ENCODE peak calls at places on chromosome 21, in seven cellular contexts. One of them, this sample, is unnamed.

GRCh38 chr21:33647560-33647959 is 5.3 kb downstream of the ITSN1 start:
- DNase-seq in H4: no peak
- DNase-seq in fibroblast of the aortic adventitia: no peak
- DNase-seq in stimulated activated naive B cell treated with anti-CD40 and anti-IgM and Interleukin-4, amounts not matched to agents 10 μg/mL and 1 μg/mL and 100 μg/mL, for 72 hours: no peak
- DNase-seq in skeletal muscle cell: no peak
- DNase-seq in HS-27A: no peak
- DNase-seq in activated naive CD8-positive, alpha-beta T cell treated with anti-CD3 and anti-CD28 coated beads for 36 hours: no peak
- DNase-seq in this sample: no peak

GRCh38 chr21:17780539-17780938 is 38.6 kb downstream of the C21orf91 start:
- DNase-seq in HS-27A: no peak
- DNase-seq in skeletal muscle cell: no peak
- DNase-seq in stimulated activated naive B cell treated with anti-CD40 and anti-IgM and Interleukin-4, amounts not matched to agents 10 μg/mL and 1 μg/mL and 100 μg/mL, for 72 hours: peak
- DNase-seq in fibroblast of the aortic adventitia: no peak
- DNase-seq in H4: no peak
- DNase-seq in activated naive CD8-positive, alpha-beta T cell treated with anti-CD3 and anti-CD28 coated beads for 36 hours: peak
- DNase-seq in this sample: no peak

GRCh38 chr21:33403128-33403785 is at the start of gene IFNGR2:
- DNase-seq in stimulated activated naive B cell treated with anti-CD40 and anti-IgM and Interleukin-4, amounts not matched to agents 10 μg/mL and 1 μg/mL and 100 μg/mL, for 72 hours: peak
- DNase-seq in skeletal muscle cell: no peak
- DNase-seq in HS-27A: no peak
- DNase-seq in activated naive CD8-positive, alpha-beta T cell treated with anti-CD3 and anti-CD28 coated beads for 36 hours: peak
- DNase-seq in fibroblast of the aortic adventitia: no peak
- DNase-seq in H4: no peak
- DNase-seq in this sample: no peak

GRCh38 chr21:25283720-25284119 is 323.6 kb downstream of the MRPL39 start:
- DNase-seq in H4: peak
- DNase-seq in activated naive CD8-positive, alpha-beta T cell treated with anti-CD3 and anti-CD28 coated beads for 36 hours: no peak
- DNase-seq in stimulated activated naive B cell treated with anti-CD40 and anti-IgM and Interleukin-4, amounts not matched to agents 10 μg/mL and 1 μg/mL and 100 μg/mL, for 72 hours: no peak
- DNase-seq in HS-27A: peak
- DNase-seq in fibroblast of the aortic adventitia: peak
- DNase-seq in skeletal muscle cell: no peak
- DNase-seq in this sample: no peak

GRCh38 chr21:37873655-37874054 is 42.6 kb downstream of the KCNJ6 start:
- DNase-seq in skeletal muscle cell: no peak
- DNase-seq in fibroblast of the aortic adventitia: peak
- DNase-seq in activated naive CD8-positive, alpha-beta T cell treated with anti-CD3 and anti-CD28 coated beads for 36 hours: no peak
- DNase-seq in stimulated activated naive B cell treated with anti-CD40 and anti-IgM and Interleukin-4, amounts not matched to agents 10 μg/mL and 1 μg/mL and 100 μg/mL, for 72 hours: no peak
- DNase-seq in H4: no peak
- DNase-seq in HS-27A: no peak
- DNase-seq in this sample: no peak

GRCh38 chr21:44419679-44420078 is 35.6 kb upstream of the LRRC3 start:
- DNase-seq in activated naive CD8-positive, alpha-beta T cell treated with anti-CD3 and anti-CD28 coated beads for 36 hours: no peak
- DNase-seq in skeletal muscle cell: no peak
- DNase-seq in fibroblast of the aortic adventitia: no peak
- DNase-seq in H4: no peak
- DNase-seq in HS-27A: no peak
- DNase-seq in stimulated activated naive B cell treated with anti-CD40 and anti-IgM and Interleukin-4, amounts not matched to agents 10 μg/mL and 1 μg/mL and 100 μg/mL, for 72 hours: no peak
- DNase-seq in this sample: no peak

GRCh38 chr21:26297856-26298255 is 127.3 kb upstream of the APP start:
- DNase-seq in fibroblast of the aortic adventitia: no peak
- DNase-seq in H4: no peak
- DNase-seq in activated naive CD8-positive, alpha-beta T cell treated with anti-CD3 and anti-CD28 coated beads for 36 hours: no peak
- DNase-seq in HS-27A: no peak
- DNase-seq in skeletal muscle cell: no peak
- DNase-seq in stimulated activated naive B cell treated with anti-CD40 and anti-IgM and Interleukin-4, amounts not matched to agents 10 μg/mL and 1 μg/mL and 100 μg/mL, for 72 hours: no peak
- DNase-seq in this sample: no peak

GRCh38 chr21:28309596-28309995 is 683.1 kb downstream of the LTN1 start:
- DNase-seq in fibroblast of the aortic adventitia: no peak
- DNase-seq in activated naive CD8-positive, alpha-beta T cell treated with anti-CD3 and anti-CD28 coated beads for 36 hours: no peak
- DNase-seq in skeletal muscle cell: no peak
- DNase-seq in HS-27A: no peak
- DNase-seq in stimulated activated naive B cell treated with anti-CD40 and anti-IgM and Interleukin-4, amounts not matched to agents 10 μg/mL and 1 μg/mL and 100 μg/mL, for 72 hours: no peak
- DNase-seq in H4: no peak
- DNase-seq in this sample: no peak

GRCh38 chr21:41755934-41756773 is 10.7 kb downstream of the RIPK4 start:
- DNase-seq in HS-27A: no peak
- DNase-seq in H4: peak
- DNase-seq in activated naive CD8-positive, alpha-beta T cell treated with anti-CD3 and anti-CD28 coated beads for 36 hours: no peak
- DNase-seq in skeletal muscle cell: no peak
- DNase-seq in stimulated activated naive B cell treated with anti-CD40 and anti-IgM and Interleukin-4, amounts not matched to agents 10 μg/mL and 1 μg/mL and 100 μg/mL, for 72 hours: no peak
- DNase-seq in fibroblast of the aortic adventitia: no peak
- DNase-seq in this sample: no peak

GRCh38 chr21:35470522-35470921 is 421.4 kb upstream of the RUNX1 start:
- DNase-seq in fibroblast of the aortic adventitia: no peak
- DNase-seq in skeletal muscle cell: no peak
- DNase-seq in HS-27A: no peak
- DNase-seq in H4: no peak
- DNase-seq in activated naive CD8-positive, alpha-beta T cell treated with anti-CD3 and anti-CD28 coated beads for 36 hours: no peak
- DNase-seq in stimulated activated naive B cell treated with anti-CD40 and anti-IgM and Interleukin-4, amounts not matched to agents 10 μg/mL and 1 μg/mL and 100 μg/mL, for 72 hours: no peak
- DNase-seq in this sample: no peak

GRCh38 chr21:45634511-45635183 is 8.9 kb upstream of the PCBP3 start:
- DNase-seq in stimulated activated naive B cell treated with anti-CD40 and anti-IgM and Interleukin-4, amounts not matched to agents 10 μg/mL and 1 μg/mL and 100 μg/mL, for 72 hours: no peak
- DNase-seq in HS-27A: no peak
- DNase-seq in activated naive CD8-positive, alpha-beta T cell treated with anti-CD3 and anti-CD28 coated beads for 36 hours: no peak
- DNase-seq in H4: peak
- DNase-seq in skeletal muscle cell: peak
- DNase-seq in fibroblast of the aortic adventitia: peak
- DNase-seq in this sample: no peak

GRCh38 chr21:36450511-36450910 is 29.4 kb downstream of the CLDN14 start:
- DNase-seq in skeletal muscle cell: no peak
- DNase-seq in activated naive CD8-positive, alpha-beta T cell treated with anti-CD3 and anti-CD28 coated beads for 36 hours: no peak
- DNase-seq in fibroblast of the aortic adventitia: peak
- DNase-seq in HS-27A: no peak
- DNase-seq in H4: no peak
- DNase-seq in stimulated activated naive B cell treated with anti-CD40 and anti-IgM and Interleukin-4, amounts not matched to agents 10 μg/mL and 1 μg/mL and 100 μg/mL, for 72 hours: no peak
- DNase-seq in this sample: no peak

GRCh38 chr21:20721151-20721550 is 277.1 kb upstream of the NCAM2 start:
- DNase-seq in HS-27A: peak
- DNase-seq in fibroblast of the aortic adventitia: no peak
- DNase-seq in activated naive CD8-positive, alpha-beta T cell treated with anti-CD3 and anti-CD28 coated beads for 36 hours: no peak
- DNase-seq in skeletal muscle cell: no peak
- DNase-seq in H4: peak
- DNase-seq in stimulated activated naive B cell treated with anti-CD40 and anti-IgM and Interleukin-4, amounts not matched to agents 10 μg/mL and 1 μg/mL and 100 μg/mL, for 72 hours: no peak
- DNase-seq in this sample: no peak

GRCh38 chr21:33634254-33634653 is 7.3 kb downstream of the CRYZL1 start:
- DNase-seq in fibroblast of the aortic adventitia: no peak
- DNase-seq in stimulated activated naive B cell treated with anti-CD40 and anti-IgM and Interleukin-4, amounts not matched to agents 10 μg/mL and 1 μg/mL and 100 μg/mL, for 72 hours: no peak
- DNase-seq in activated naive CD8-positive, alpha-beta T cell treated with anti-CD3 and anti-CD28 coated beads for 36 hours: no peak
- DNase-seq in H4: no peak
- DNase-seq in HS-27A: no peak
- DNase-seq in skeletal muscle cell: no peak
- DNase-seq in this sample: no peak

GRCh38 chr21:45998871-45999580 is 17.5 kb downstream of the COL6A1 start:
- DNase-seq in stimulated activated naive B cell treated with anti-CD40 and anti-IgM and Interleukin-4, amounts not matched to agents 10 μg/mL and 1 μg/mL and 100 μg/mL, for 72 hours: no peak
- DNase-seq in H4: no peak
- DNase-seq in skeletal muscle cell: no peak
- DNase-seq in HS-27A: no peak
- DNase-seq in activated naive CD8-positive, alpha-beta T cell treated with anti-CD3 and anti-CD28 coated beads for 36 hours: no peak
- DNase-seq in fibroblast of the aortic adventitia: no peak
- DNase-seq in this sample: no peak

GRCh38 chr21:17371470-17371869 is 141.4 kb upstream of the CXADR start:
- DNase-seq in fibroblast of the aortic adventitia: peak
- DNase-seq in stimulated activated naive B cell treated with anti-CD40 and anti-IgM and Interleukin-4, amounts not matched to agents 10 μg/mL and 1 μg/mL and 100 μg/mL, for 72 hours: no peak
- DNase-seq in skeletal muscle cell: peak
- DNase-seq in HS-27A: peak
- DNase-seq in activated naive CD8-positive, alpha-beta T cell treated with anti-CD3 and anti-CD28 coated beads for 36 hours: no peak
- DNase-seq in H4: peak
- DNase-seq in this sample: peak

GRCh38 chr21:45831991-45832740 is 149.4 kb upstream of the COL6A1 start:
- DNase-seq in skeletal muscle cell: peak
- DNase-seq in H4: no peak
- DNase-seq in fibroblast of the aortic adventitia: peak
- DNase-seq in HS-27A: no peak
- DNase-seq in stimulated activated naive B cell treated with anti-CD40 and anti-IgM and Interleukin-4, amounts not matched to agents 10 μg/mL and 1 μg/mL and 100 μg/mL, for 72 hours: no peak
- DNase-seq in activated naive CD8-positive, alpha-beta T cell treated with anti-CD3 and anti-CD28 coated beads for 36 hours: no peak
- DNase-seq in this sample: no peak

GRCh38 chr21:29372063-29372802 is 73.5 kb downstream of the BACH1 start:
- DNase-seq in stimulated activated naive B cell treated with anti-CD40 and anti-IgM and Interleukin-4, amounts not matched to agents 10 μg/mL and 1 μg/mL and 100 μg/mL, for 72 hours: peak
- DNase-seq in skeletal muscle cell: peak
- DNase-seq in activated naive CD8-positive, alpha-beta T cell treated with anti-CD3 and anti-CD28 coated beads for 36 hours: peak
- DNase-seq in H4: peak
- DNase-seq in HS-27A: peak
- DNase-seq in fibroblast of the aortic adventitia: peak
- DNase-seq in this sample: peak

GRCh38 chr21:32143222-32143939 is 135.5 kb downstream of the MIS18A start:
- DNase-seq in skeletal muscle cell: no peak
- DNase-seq in HS-27A: no peak
- DNase-seq in fibroblast of the aortic adventitia: peak
- DNase-seq in H4: no peak
- DNase-seq in activated naive CD8-positive, alpha-beta T cell treated with anti-CD3 and anti-CD28 coated beads for 36 hours: no peak
- DNase-seq in stimulated activated naive B cell treated with anti-CD40 and anti-IgM and Interleukin-4, amounts not matched to agents 10 μg/mL and 1 μg/mL and 100 μg/mL, for 72 hours: no peak
- DNase-seq in this sample: peak

GRCh38 chr21:43877936-43878575 is 13.0 kb downstream of the AGPAT3 start:
- DNase-seq in stimulated activated naive B cell treated with anti-CD40 and anti-IgM and Interleukin-4, amounts not matched to agents 10 μg/mL and 1 μg/mL and 100 μg/mL, for 72 hours: no peak
- DNase-seq in HS-27A: no peak
- DNase-seq in H4: no peak
- DNase-seq in fibroblast of the aortic adventitia: no peak
- DNase-seq in skeletal muscle cell: no peak
- DNase-seq in activated naive CD8-positive, alpha-beta T cell treated with anti-CD3 and anti-CD28 coated beads for 36 hours: no peak
- DNase-seq in this sample: no peak

GRCh38 chr21:35324372-35325220 is 275.5 kb upstream of the RUNX1 start:
- DNase-seq in fibroblast of the aortic adventitia: peak
- DNase-seq in activated naive CD8-positive, alpha-beta T cell treated with anti-CD3 and anti-CD28 coated beads for 36 hours: no peak
- DNase-seq in H4: peak
- DNase-seq in HS-27A: peak
- DNase-seq in skeletal muscle cell: peak
- DNase-seq in stimulated activated naive B cell treated with anti-CD40 and anti-IgM and Interleukin-4, amounts not matched to agents 10 μg/mL and 1 μg/mL and 100 μg/mL, for 72 hours: no peak
- DNase-seq in this sample: peak

GRCh38 chr21:36854391-36854790 is 112.1 kb downstream of the HLCS start:
- DNase-seq in stimulated activated naive B cell treated with anti-CD40 and anti-IgM and Interleukin-4, amounts not matched to agents 10 μg/mL and 1 μg/mL and 100 μg/mL, for 72 hours: no peak
- DNase-seq in fibroblast of the aortic adventitia: no peak
- DNase-seq in HS-27A: no peak
- DNase-seq in skeletal muscle cell: no peak
- DNase-seq in activated naive CD8-positive, alpha-beta T cell treated with anti-CD3 and anti-CD28 coated beads for 36 hours: peak
- DNase-seq in H4: no peak
- DNase-seq in this sample: no peak

GRCh38 chr21:45531393-45532215 is 10.6 kb downstream of the SLC19A1 start:
- DNase-seq in HS-27A: no peak
- DNase-seq in H4: no peak
- DNase-seq in activated naive CD8-positive, alpha-beta T cell treated with anti-CD3 and anti-CD28 coated beads for 36 hours: no peak
- DNase-seq in fibroblast of the aortic adventitia: no peak
- DNase-seq in skeletal muscle cell: no peak
- DNase-seq in stimulated activated naive B cell treated with anti-CD40 and anti-IgM and Interleukin-4, amounts not matched to agents 10 μg/mL and 1 μg/mL and 100 μg/mL, for 72 hours: no peak
- DNase-seq in this sample: no peak

GRCh38 chr21:34613679-34614442 is 1.1 kb downstream of the RCAN1 start:
- DNase-seq in activated naive CD8-positive, alpha-beta T cell treated with anti-CD3 and anti-CD28 coated beads for 36 hours: peak
- DNase-seq in fibroblast of the aortic adventitia: no peak
- DNase-seq in skeletal muscle cell: no peak
- DNase-seq in H4: no peak
- DNase-seq in HS-27A: no peak
- DNase-seq in stimulated activated naive B cell treated with anti-CD40 and anti-IgM and Interleukin-4, amounts not matched to agents 10 μg/mL and 1 μg/mL and 100 μg/mL, for 72 hours: no peak
- DNase-seq in this sample: no peak

GRCh38 chr21:26952274-26953066 is 14.4 kb downstream of the ADAMTS5 start:
- DNase-seq in fibroblast of the aortic adventitia: no peak
- DNase-seq in activated naive CD8-positive, alpha-beta T cell treated with anti-CD3 and anti-CD28 coated beads for 36 hours: no peak
- DNase-seq in skeletal muscle cell: no peak
- DNase-seq in stimulated activated naive B cell treated with anti-CD40 and anti-IgM and Interleukin-4, amounts not matched to agents 10 μg/mL and 1 μg/mL and 100 μg/mL, for 72 hours: no peak
- DNase-seq in HS-27A: no peak
- DNase-seq in H4: no peak
- DNase-seq in this sample: no peak

GRCh38 chr21:17461014-17461413 is 51.8 kb upstream of the CXADR start:
- DNase-seq in fibroblast of the aortic adventitia: peak
- DNase-seq in activated naive CD8-positive, alpha-beta T cell treated with anti-CD3 and anti-CD28 coated beads for 36 hours: no peak
- DNase-seq in HS-27A: no peak
- DNase-seq in H4: peak
- DNase-seq in skeletal muscle cell: peak
- DNase-seq in stimulated activated naive B cell treated with anti-CD40 and anti-IgM and Interleukin-4, amounts not matched to agents 10 μg/mL and 1 μg/mL and 100 μg/mL, for 72 hours: no peak
- DNase-seq in this sample: peak

GRCh38 chr21:34598931-34599400 is 15.9 kb downstream of the RCAN1 start:
- DNase-seq in HS-27A: no peak
- DNase-seq in H4: no peak
- DNase-seq in activated naive CD8-positive, alpha-beta T cell treated with anti-CD3 and anti-CD28 coated beads for 36 hours: no peak
- DNase-seq in stimulated activated naive B cell treated with anti-CD40 and anti-IgM and Interleukin-4, amounts not matched to agents 10 μg/mL and 1 μg/mL and 100 μg/mL, for 72 hours: no peak
- DNase-seq in fibroblast of the aortic adventitia: no peak
- DNase-seq in skeletal muscle cell: no peak
- DNase-seq in this sample: no peak

GRCh38 chr21:43645414-43645891 is 13.8 kb downstream of the HSF2BP start:
- DNase-seq in activated naive CD8-positive, alpha-beta T cell treated with anti-CD3 and anti-CD28 coated beads for 36 hours: peak
- DNase-seq in stimulated activated naive B cell treated with anti-CD40 and anti-IgM and Interleukin-4, amounts not matched to agents 10 μg/mL and 1 μg/mL and 100 μg/mL, for 72 hours: peak
- DNase-seq in H4: peak
- DNase-seq in fibroblast of the aortic adventitia: peak
- DNase-seq in HS-27A: no peak
- DNase-seq in skeletal muscle cell: peak
- DNase-seq in this sample: peak

This sample was measured in astrocyte of the cerebellum.